ENCODE peak calls at places on chromosomes 4 and X, in seven cellular contexts. L is AG08395, E is GM23248, Y is cardiac fibroblast, S is aorta, K is lower leg skin, H is PC-3. D is an unnamed sample.

GRCh38 chrX:131907488-131908314 is 115.4 kb upstream of the STK26 start:
- DNase-seq in L (no peak), Y (no peak), S (no peak), E (no peak), H (no peak), K (no peak), D (peak; percentile 85)

GRCh38 chr4:108210989-108211725 is 42.4 kb upstream of the LEF1 start:
- DNase-seq in L (no peak), E (no peak), S (no peak), K (no peak), H (peak; percentile 75), Y (peak; percentile 6), D (no peak)

GRCh38 chrX:21875013-21875412 is 19.2 kb downstream of the YY2 start:
- DNase-seq in L (no peak), S (no peak), H (no peak), Y (no peak), E (no peak), K (no peak), D (no peak)

GRCh38 chrX:37686979-37687378 is 1.4 kb downstream of the XK start:
- DNase-seq in L (no peak), S (no peak), H (no peak), Y (no peak), K (no peak), E (no peak), D (no peak)

GRCh38 chrX:151153086-151153485 is 23.3 kb upstream of the GPR50 start:
- DNase-seq in H (peak; percentile 74), E (peak; percentile 71), Y (peak; percentile 28), S (no peak), K (no peak), L (peak; percentile 52), D (no peak)

GRCh38 chrX:152997337-152997736 is 3.4 kb upstream of the PNMA5 start:
- DNase-seq in H (no peak), L (no peak), E (no peak), Y (no peak), K (no peak), S (no peak), D (no peak)

GRCh38 chr4:126372634-126373033 is 1057.9 kb downstream of the FAT4 start:
- DNase-seq in K (no peak), E (no peak), L (no peak), Y (no peak), S (no peak), H (no peak), D (no peak)

GRCh38 chr4:86898562-86898961 is 6.3 kb upstream of the C4orf36 start:
- DNase-seq in L (no peak), Y (peak; percentile 48), E (no peak), H (peak; percentile 25), K (no peak), S (no peak), D (no peak)

GRCh38 chr4:3783691-3784306 is 17.6 kb downstream of the ADRA2C start:
- DNase-seq in Y (no peak), S (no peak), E (peak; percentile 48), K (no peak), L (no peak), H (peak; percentile 35), D (no peak)